ENCODE peak calls at places on chromosomes 13 and 19, in eight cellular contexts. I is iPS-NIHi11, G is NCI-H1694, L is AG09319, N is GM06990, D is head of caudate nucleus, R is left kidney, S is sciatic nerve. V is an unnamed sample.

GRCh38 chr19:5064896-5065295 is 96.0 kb downstream of the KDM4B start:
- DNase-seq in D (no peak), G (no peak), L (no peak), N (no peak), S (no peak), I (no peak), R (no peak), V (no peak)

GRCh38 chr13:66984241-66984640 is 245.9 kb downstream of the PCDH9 start:
- DNase-seq in N (no peak), D (no peak), I (no peak), R (no peak), G (no peak), S (no peak), L (no peak), V (no peak)

GRCh38 chr19:2494084-2494446 is 18.1 kb downstream of the GADD45B start:
- DNase-seq in S (no peak), R (peak), G (no peak), I (no peak), L (no peak), D (no peak), N (no peak), V (no peak)

GRCh38 chr19:30376272-30376671 is 4.1 kb downstream of the ZNF536 start:
- DNase-seq in S (no peak), N (no peak), I (no peak), G (no peak), D (no peak), R (no peak), L (no peak), V (no peak)

GRCh38 chr13:101492251-101492910 is 39.9 kb downstream of the ITGBL1 start:
- DNase-seq in S (no peak), D (no peak), R (peak), L (no peak), N (no peak), G (no peak), I (no peak), V (no peak)

GRCh38 chr13:39468306-39468705 is 134.7 kb downstream of the LHFPL6 start:
- DNase-seq in D (no peak), I (no peak), L (no peak), N (no peak), R (no peak), S (no peak), G (no peak), V (no peak)

GRCh38 chr19:3969435-3970312 is 1.2 kb downstream of the DAPK3 start:
- DNase-seq in N (no peak), S (no peak), I (no peak), R (peak), D (no peak), L (no peak), G (no peak), V (no peak)

GRCh38 chr13:97028441-97029299 is 34.4 kb upstream of the OXGR1 start:
- DNase-seq in L (no peak), S (peak), R (peak), G (peak), D (peak), N (peak), I (peak), V (peak)

GRCh38 chr19:42540071-42540553 is 11.8 kb upstream of the CEACAM1 start:
- DNase-seq in L (no peak), I (no peak), R (peak), S (no peak), D (no peak), G (no peak), N (no peak), V (no peak)

GRCh38 chr19:42242071-42242511 is 311 bp downstream of the GSK3A start:
- DNase-seq in L (no peak), S (no peak), G (no peak), I (no peak), R (no peak), N (no peak), D (no peak), V (no peak)

GRCh38 chr13:42215578-42216421 is 56.2 kb upstream of the AKAP11 start:
- DNase-seq in D (peak), N (peak), I (peak), G (peak), L (peak), R (peak), S (no peak), V (peak)

GRCh38 chr13:110518150-110518525 is 43.4 kb downstream of the RAB20 start:
- DNase-seq in G (no peak), R (no peak), N (no peak), I (no peak), D (no peak), L (no peak), S (no peak), V (no peak)

GRCh38 chr13:39935155-39935554 is 279.7 kb downstream of the COG6 start:
- DNase-seq in L (no peak), R (no peak), D (no peak), G (no peak), S (no peak), I (no peak), N (no peak), V (no peak)

GRCh38 chr19:45469835-45470146 is 2.0 kb downstream of the FOSB start:
- DNase-seq in N (no peak), S (no peak), D (peak), G (peak), I (peak), L (no peak), R (no peak), V (peak)

GRCh38 chr19:50969413-50969760 is at the start of gene KLK6:
- DNase-seq in G (no peak), L (no peak), N (no peak), D (peak), I (no peak), R (peak), S (peak), V (no peak)

GRCh38 chr13:98150836-98151489 is 8.1 kb downstream of the FARP1 start:
- DNase-seq in G (no peak), R (peak), L (no peak), D (no peak), I (no peak), S (no peak), N (no peak), V (no peak)

GRCh38 chr13:29369060-29369743 is 226.3 kb downstream of the SLC7A1 start:
- DNase-seq in G (peak), R (peak), D (peak), S (no peak), I (peak), N (no peak), L (no peak), V (peak)

GRCh38 chr13:29471551-29471950 is 123.9 kb downstream of the SLC7A1 start:
- DNase-seq in I (no peak), D (no peak), S (no peak), L (no peak), G (no peak), N (no peak), R (no peak), V (no peak)

GRCh38 chr13:30714629-30715028 is 20.7 kb upstream of the ALOX5AP start:
- DNase-seq in R (no peak), D (no peak), G (no peak), S (no peak), I (no peak), N (no peak), L (no peak), V (no peak)

GRCh38 chr13:60229708-60230272 is 66.1 kb upstream of the DIAPH3 start:
- DNase-seq in R (no peak), S (no peak), N (no peak), D (no peak), L (no peak), I (no peak), G (no peak), V (no peak)

GRCh38 chr19:16042533-16043085 is 33.7 kb upstream of the TPM4 start:
- DNase-seq in D (no peak), R (no peak), S (no peak), N (no peak), L (no peak), I (no peak), G (no peak), V (no peak)

GRCh38 chr19:13888281-13888680 is 11.3 kb downstream of the NANOS3 start:
- DNase-seq in L (no peak), D (no peak), I (no peak), G (no peak), S (no peak), N (no peak), R (no peak), V (no peak)

GRCh38 chr19:4581381-4582111 is 22.1 kb upstream of the SEMA6B start:
- DNase-seq in G (no peak), I (peak), R (peak), N (peak), L (no peak), D (peak), S (no peak), V (peak)

GRCh38 chr13:112172641-112173171 is 105.8 kb downstream of the SOX1 start:
- DNase-seq in S (no peak), G (no peak), I (no peak), R (peak), N (no peak), L (no peak), D (no peak), V (no peak)

GRCh38 chr13:75985132-75985531 is 349.0 kb downstream of the LMO7 start:
- DNase-seq in N (no peak), R (no peak), I (no peak), D (no peak), S (no peak), G (no peak), L (no peak), V (no peak)

GRCh38 chr13:24540236-24541126 is 27.9 kb upstream of the PARP4 start:
- DNase-seq in I (peak), G (no peak), L (no peak), R (peak), D (no peak), S (no peak), N (no peak), V (no peak)

GRCh38 chr13:45872574-45872973 is 21.0 kb upstream of the SIAH3 start:
- DNase-seq in N (no peak), L (no peak), R (peak), S (no peak), D (no peak), G (peak), I (no peak), V (no peak)

GRCh38 chr19:17766543-17767131 is 15.4 kb downstream of the FCHO1 start:
- DNase-seq in G (peak), S (peak), L (peak), I (peak), R (peak), D (peak), N (peak), V (no peak)

GRCh38 chr19:2490659-2491058 is 14.7 kb downstream of the GADD45B start:
- DNase-seq in D (no peak), R (no peak), L (no peak), G (no peak), N (no peak), S (no peak), I (no peak), V (no peak)

GRCh38 chr13:97944396-97945029 is 9.0 kb upstream of the IPO5 start:
- DNase-seq in D (no peak), L (no peak), R (no peak), S (no peak), G (no peak), N (no peak), I (no peak), V (no peak)

GRCh38 chr19:17079710-17080440 is 4.3 kb downstream of the MYO9B start:
- DNase-seq in R (peak), D (peak), I (no peak), G (no peak), L (peak), S (no peak), N (peak), V (no peak)